ENCODE peak calls at places on chromosomes 11 and 22, in nine cellular contexts. I is astrocyte of the spinal cord; C is mammary epithelial cell; K is psoas muscle; Y is cardiac muscle cell; D is BE2C; Q is CD4-positive, alpha-beta T cell; M is GM06990; P is type B pancreatic cell. T is an unnamed sample.

GRCh38 chr11:73513707-73514106 is 84.2 kb downstream of the FAM168A start:
- DNase-seq in I (no peak), C (peak; percentile 17), K (no peak), Y (no peak), D (no peak), Q (no peak), M (no peak), P (no peak), T (no peak)

GRCh38 chr11:66071326-66071870 is 1.3 kb downstream of the PACS1 start:
- DNase-seq in I (no peak), C (peak; percentile 19), K (no peak), Y (no peak), D (no peak), Q (no peak), M (no peak), P (no peak), T (peak; percentile 32)

GRCh38 chr11:8814209-8814922 is 96.6 kb upstream of the AKIP1 start:
- DNase-seq in I (peak; percentile 46), C (peak; percentile 95), K (no peak), Y (no peak), D (no peak), Q (no peak), M (no peak), P (no peak), T (peak; percentile 79)

GRCh38 chr11:69178819-69179482 is 23.2 kb downstream of the SMIM38 start:
- DNase-seq in I (no peak), C (no peak), K (no peak), Y (no peak), D (no peak), Q (no peak), M (no peak), P (no peak), T (no peak)

GRCh38 chr11:117314840-117315239 is 1.2 kb downstream of the BACE1 start:
- DNase-seq in I (no peak), C (no peak), K (no peak), Y (peak; percentile 25), D (peak; percentile 28), Q (no peak), M (no peak), P (no peak), T (no peak)

GRCh38 chr11:69435161-69435990 is 46.1 kb upstream of the LINC01488 start:
- DNase-seq in I (no peak), C (no peak), K (no peak), Y (no peak), D (no peak), Q (no peak), M (no peak), P (no peak), T (no peak)

GRCh38 chr22:37229012-37229804 is 14.9 kb downstream of the RAC2 start:
- DNase-seq in I (peak; percentile 82), C (peak; percentile 67), K (no peak), Y (peak; percentile 92), D (no peak), Q (no peak), M (no peak), P (no peak), T (no peak)

GRCh38 chr11:66109294-66109693 is 39.2 kb downstream of the PACS1 start:
- DNase-seq in I (no peak), C (no peak), K (no peak), Y (no peak), D (no peak), Q (no peak), M (no peak), P (no peak), T (no peak)

GRCh38 chr11:34671946-34672345 is 51.1 kb downstream of the EHF start:
- DNase-seq in I (no peak), C (no peak), K (no peak), Y (no peak), D (no peak), Q (no peak), M (no peak), P (no peak), T (no peak)

GRCh38 chr11:2428322-2428795 is 16.0 kb downstream of the TRPM5 start:
- DNase-seq in I (peak; percentile 5), C (peak; percentile 19), K (peak; percentile 66), Y (peak; percentile 62), D (peak; percentile 74), Q (peak; percentile 88), M (no peak), P (no peak), T (peak; percentile 34)

GRCh38 chr11:4826425-4826824 is 5.3 kb downstream of the OR51F2 start:
- DNase-seq in I (peak; percentile 18), C (no peak), K (no peak), Y (no peak), D (no peak), Q (no peak), M (no peak), P (no peak), T (no peak)

GRCh38 chr11:119685073-119685746 is 43.8 kb downstream of the NECTIN1 start:
- DNase-seq in I (no peak), C (peak; percentile 71), K (no peak), Y (no peak), D (peak; percentile 68), Q (no peak), M (no peak), P (no peak), T (no peak)

GRCh38 chr11:46686886-46687810 is 13.3 kb downstream of the ARHGAP1 start:
- DNase-seq in I (peak; percentile 78), C (peak; percentile 97), K (no peak), Y (peak; percentile 89), D (no peak), Q (no peak), M (no peak), P (no peak), T (no peak)

GRCh38 chr11:120715239-120715638 is 203.7 kb downstream of the GRIK4 start:
- DNase-seq in I (no peak), C (no peak), K (no peak), Y (peak; percentile 21), D (no peak), Q (no peak), M (no peak), P (peak; percentile 37), T (peak; percentile 59)

GRCh38 chr22:36528795-36529718 is at the start of gene EIF3D:
- DNase-seq in I (peak; percentile 100), C (peak; percentile 100), K (peak; percentile 98), Y (peak; percentile 100), D (peak; percentile 97), Q (peak; percentile 96), M (peak; percentile 100), P (peak; percentile 95), T (peak; percentile 100)

GRCh38 chr11:128482512-128483191 is 104.7 kb downstream of the ETS1 start:
- DNase-seq in I (peak; percentile 69), C (no peak), K (peak; percentile 67), Y (peak; percentile 92), D (no peak), Q (no peak), M (no peak), P (no peak), T (no peak)

GRCh38 chr11:126522606-126523005 is 167.1 kb downstream of the ST3GAL4 start:
- DNase-seq in I (no peak), C (no peak), K (no peak), Y (no peak), D (no peak), Q (no peak), M (no peak), P (no peak), T (no peak)

GRCh38 chr11:119728226-119728626 is 774 bp downstream of the NECTIN1 start:
- DNase-seq in I (no peak), C (no peak), K (no peak), Y (no peak), D (no peak), Q (no peak), M (no peak), P (no peak), T (no peak)

GRCh38 chr11:64556044-64556720 is 34.8 kb upstream of the SLC22A12 start:
- DNase-seq in I (no peak), C (no peak), K (no peak), Y (no peak), D (no peak), Q (no peak), M (no peak), P (no peak), T (no peak)
- TF ChIP-seq CTCF in I (no peak), C (no peak), K (no peak), Y (no peak), D (no peak), Q (no peak), M (no peak), P (no peak), T (no peak)

DNA sequence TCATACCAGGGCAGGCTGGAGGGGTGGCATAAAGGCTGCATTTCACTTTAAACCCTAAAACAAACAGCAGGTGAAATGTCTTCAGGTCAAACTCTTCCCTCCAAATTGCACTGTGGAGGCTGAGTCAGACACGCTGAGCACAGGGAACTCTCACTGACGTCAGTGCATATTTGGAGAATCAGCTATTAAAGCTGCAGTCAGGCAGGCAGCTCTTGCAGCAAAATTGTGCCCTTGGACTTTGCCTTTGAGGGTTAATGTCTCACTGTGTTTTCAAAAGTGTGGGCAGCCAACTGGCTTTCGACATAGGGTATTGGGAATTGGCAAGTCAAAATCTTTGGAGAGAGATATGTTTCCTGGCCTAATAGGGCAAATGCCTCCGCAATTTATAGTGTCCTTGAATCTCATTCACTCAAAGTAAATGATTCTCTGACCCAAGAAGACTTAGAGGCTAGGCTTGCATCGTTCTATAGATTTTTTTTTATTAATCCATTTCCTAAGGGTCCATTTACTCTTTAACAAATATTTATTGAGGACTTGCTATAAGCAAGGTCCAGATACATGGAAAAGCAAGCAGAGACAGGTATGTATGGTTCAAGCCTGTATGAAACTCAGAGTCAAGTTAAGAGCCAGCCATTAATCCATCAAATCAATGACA is 27.7 kb upstream of the SMCO4 start:
- DNase-seq in I (peak; percentile 68), C (peak; percentile 51), K (peak; percentile 25), Y (peak; percentile 50), D (no peak), Q (no peak), M (no peak), P (no peak), T (peak; percentile 34)
- TF ChIP-seq CTCF in I (no peak), C (no peak), K (no peak), Y (no peak), D (no peak), Q (no peak), M (no peak), P (no peak), T (no peak)

GRCh38 chr22:39216143-39216490 is 28.7 kb downstream of the PDGFB start:
- DNase-seq in I (no peak), C (no peak), K (no peak), Y (no peak), D (no peak), Q (no peak), M (no peak), P (peak; percentile 48), T (no peak)
- TF ChIP-seq CTCF in I (no peak), C (no peak), K (no peak), Y (no peak), D (no peak), Q (no peak), M (no peak), P (peak; percentile 18), T (no peak)

DNA sequence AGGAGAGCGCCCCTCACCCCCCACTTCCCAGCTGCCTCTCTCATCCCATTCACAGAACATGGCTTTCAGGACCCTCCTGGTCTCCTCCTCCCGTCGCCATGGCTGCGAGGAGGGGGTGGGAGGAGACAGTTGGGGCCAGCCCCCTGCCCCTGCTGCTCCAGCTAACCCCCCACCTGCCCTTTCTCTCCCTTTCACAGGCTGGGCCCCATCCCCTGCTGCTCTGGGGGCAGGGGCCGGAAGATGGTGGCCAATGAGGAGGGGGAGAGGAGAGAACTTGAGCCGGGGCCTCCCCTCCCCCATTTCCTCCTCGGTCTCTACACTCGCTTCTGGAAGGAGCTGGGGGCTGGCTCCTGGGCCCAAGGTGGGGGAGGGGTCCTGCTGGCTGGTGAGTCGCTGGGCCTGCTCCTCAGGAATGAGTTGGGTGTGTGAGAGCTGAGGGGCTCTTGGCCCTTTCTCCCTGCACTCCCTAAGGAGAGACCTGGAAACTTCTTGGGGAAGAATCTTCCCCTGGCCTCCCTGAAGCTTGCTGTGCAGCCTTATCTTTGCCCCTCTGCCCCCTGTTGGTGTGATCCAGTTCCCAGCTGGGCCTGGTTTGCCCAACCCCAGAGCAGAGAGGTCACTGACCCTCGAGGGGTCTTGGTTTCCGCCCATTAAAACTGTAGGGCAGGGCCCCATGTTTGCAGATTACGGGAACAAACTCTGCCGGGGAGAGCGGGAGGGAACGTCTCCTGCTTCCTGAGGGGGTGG is 10.2 kb downstream of the YPEL4 start:
- DNase-seq in I (peak; percentile 84), C (no peak), K (no peak), Y (peak; percentile 85), D (peak; percentile 28), Q (no peak), M (no peak), P (peak; percentile 96), T (peak; percentile 92)
- TF ChIP-seq CTCF in I (no peak), C (no peak), K (no peak), Y (no peak), D (no peak), Q (no peak), M (no peak), P (peak; percentile 40), T (peak; percentile 15)